ENCODE peak calls at places on chromosomes 11 and 22, in seven cellular contexts. C is AG09309, E is bronchial epithelial cell, H is natural killer cell, L is mesothelial cell of epicardium, X is AG10803, N is cardiac fibroblast. J is an unnamed sample.

GRCh38 chr22:41951898-41952474 is at the start of gene SMIM45:
- DNase-seq in C (no peak), E (no peak), H (no peak), L (no peak), X (no peak), N (peak; percentile 22), J (no peak)

GRCh38 chr11:44149651-44150050 is 54.2 kb downstream of the EXT2 start:
- DNase-seq in C (no peak), E (no peak), H (no peak), L (no peak), X (no peak), N (peak; percentile 58), J (no peak)

GRCh38 chr22:40484906-40485660 is 114.7 kb downstream of the SGSM3 start:
- DNase-seq in C (no peak), E (no peak), H (no peak), L (no peak), X (peak; percentile 75), N (peak; percentile 51), J (no peak)

GRCh38 chr22:40922484-40923303 is 28.5 kb upstream of the RBX1 start:
- DNase-seq in C (peak; percentile 29), E (peak; percentile 65), H (no peak), L (no peak), X (peak; percentile 69), N (peak; percentile 81), J (no peak)

GRCh38 chr22:49011769-49012598 is 815.7 kb downstream of the BRD1 start:
- DNase-seq in C (no peak), E (no peak), H (no peak), L (peak; percentile 27), X (no peak), N (no peak), J (no peak)

GRCh38 chr22:48870436-48870835 is 957.2 kb downstream of the BRD1 start:
- DNase-seq in C (no peak), E (no peak), H (no peak), L (no peak), X (no peak), N (no peak), J (no peak)

GRCh38 chr22:44279059-44279340 is 33.8 kb downstream of the SHISAL1 start:
- DNase-seq in C (no peak), E (no peak), H (no peak), L (no peak), X (no peak), N (no peak), J (no peak)

GRCh38 chr22:41968601-41969000 is 642 bp upstream of the SEPTIN3 start:
- DNase-seq in C (no peak), E (peak; percentile 29), H (no peak), L (no peak), X (no peak), N (peak; percentile 31), J (no peak)

GRCh38 chr22:24816841-24817240 is 10.8 kb downstream of the SGSM1 start:
- DNase-seq in C (no peak), E (no peak), H (no peak), L (no peak), X (no peak), N (no peak), J (no peak)

GRCh38 chr11:23976776-23977380 is 520.0 kb upstream of the LUZP2 start:
- DNase-seq in C (no peak), E (no peak), H (no peak), L (no peak), X (peak; percentile 63), N (peak; percentile 67), J (no peak)

GRCh38 chr11:69699213-69699612 is 4.6 kb downstream of the FGF19 start:
- DNase-seq in C (no peak), E (no peak), H (no peak), L (no peak), X (peak; percentile 49), N (peak; percentile 18), J (no peak)

GRCh38 chr11:117192401-117192875 is 6.7 kb upstream of the TAGLN start:
- DNase-seq in C (no peak), E (no peak), H (no peak), L (no peak), X (no peak), N (no peak), J (peak; percentile 18)

GRCh38 chr11:122863704-122864326 is 18.7 kb upstream of the JHY start:
- DNase-seq in C (no peak), E (peak; percentile 28), H (no peak), L (peak; percentile 55), X (peak; percentile 46), N (peak; percentile 66), J (no peak)

GRCh38 chr22:44242946-44243724 is 62.4 kb downstream of the PARVG start:
- DNase-seq in C (no peak), E (no peak), H (no peak), L (no peak), X (no peak), N (no peak), J (no peak)

GRCh38 chr11:110425751-110426545 is 3.8 kb upstream of the FDX1 start:
- DNase-seq in C (peak; percentile 83), E (peak; percentile 6), H (no peak), L (no peak), X (peak; percentile 93), N (peak; percentile 48), J (no peak)

GRCh38 chr11:5007561-5007960 is 12.9 kb downstream of the OR51L1 start:
- DNase-seq in C (no peak), E (peak; percentile 5), H (no peak), L (no peak), X (peak; percentile 0), N (no peak), J (no peak)

GRCh38 chr22:44550666-44551491 is 52.8 kb upstream of the RTL6 start:
- DNase-seq in C (peak; percentile 94), E (no peak), H (no peak), L (peak; percentile 37), X (peak; percentile 97), N (peak; percentile 98), J (no peak)

GRCh38 chr22:25627271-25627848 is 62.9 kb downstream of the GRK3 start:
- DNase-seq in C (no peak), E (peak; percentile 69), H (no peak), L (no peak), X (no peak), N (no peak), J (no peak)

GRCh38 chr11:10778217-10778970 is 27.3 kb downstream of the CTR9 start:
- DNase-seq in C (peak; percentile 81), E (no peak), H (no peak), L (no peak), X (peak; percentile 73), N (peak; percentile 77), J (no peak)

GRCh38 chr11:14380947-14381555 is 22.1 kb upstream of the RRAS2 start:
- DNase-seq in C (no peak), E (peak; percentile 53), H (peak; percentile 42), L (peak; percentile 71), X (peak; percentile 63), N (peak; percentile 71), J (peak; percentile 36)

GRCh38 chr22:22507743-22508273 is 734 bp downstream of the ZNF280B start:
- DNase-seq in C (no peak), E (no peak), H (no peak), L (no peak), X (no peak), N (peak; percentile 1), J (no peak)

DNA sequence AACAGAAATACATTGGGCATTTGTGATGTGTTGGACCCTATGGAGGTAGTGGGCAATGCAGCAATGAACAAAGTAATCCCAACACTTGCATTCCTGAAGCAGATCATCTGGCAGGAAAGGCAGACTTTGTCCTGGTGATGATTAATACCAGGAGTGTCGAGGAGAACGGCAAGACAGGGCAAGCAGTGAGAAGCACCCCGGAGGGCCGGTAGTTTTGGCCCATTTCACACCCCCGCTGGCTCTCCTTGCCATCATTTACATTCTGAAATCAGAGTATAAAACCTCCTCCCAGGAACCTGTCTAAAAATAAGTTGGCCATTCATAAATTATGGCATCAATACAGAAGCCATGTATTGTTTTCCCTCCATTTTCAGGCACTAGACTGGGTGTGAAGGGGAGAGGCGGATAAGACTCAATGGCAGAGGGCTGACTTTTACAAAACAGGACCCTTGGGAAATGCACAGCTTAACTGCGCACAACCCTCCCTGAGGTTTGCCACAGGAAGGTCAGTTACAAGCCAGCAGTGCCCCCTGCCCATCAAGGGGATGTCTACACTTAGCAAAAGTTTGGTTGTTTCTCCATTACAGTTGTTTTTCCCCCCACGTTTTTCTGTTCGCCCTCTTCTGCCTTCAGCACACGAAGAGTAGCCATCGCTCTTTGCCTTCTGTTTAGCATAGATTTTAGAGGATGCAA is 55.6 kb downstream of the OPCML start:
- DNase-seq in C (no peak), E (peak; percentile 70), H (no peak), L (no peak), X (no peak), N (no peak), J (no peak)
- TF ChIP-seq CTCF in C (no peak), E (no peak), H (no peak), L (no peak), X (no peak), N (no peak), J (no peak)

GRCh38 chr11:85950317-85951048 is 95.3 kb downstream of the CCDC83 start:
- DNase-seq in C (no peak), E (no peak), H (no peak), L (no peak), X (no peak), N (no peak), J (no peak)
- TF ChIP-seq CTCF in C (no peak), E (no peak), H (no peak), L (no peak), X (no peak), N (no peak), J (no peak)

GRCh38 chr11:36822829-36823228 is 224.8 kb upstream of the RAG2 start:
- DNase-seq in C (no peak), E (no peak), H (no peak), L (no peak), X (no peak), N (no peak), J (no peak)

GRCh38 chr11:36817336-36817965 is 219.4 kb upstream of the RAG2 start:
- DNase-seq in C (no peak), E (peak; percentile 44), H (no peak), L (no peak), X (peak; percentile 4), N (no peak), J (no peak)

DNA sequence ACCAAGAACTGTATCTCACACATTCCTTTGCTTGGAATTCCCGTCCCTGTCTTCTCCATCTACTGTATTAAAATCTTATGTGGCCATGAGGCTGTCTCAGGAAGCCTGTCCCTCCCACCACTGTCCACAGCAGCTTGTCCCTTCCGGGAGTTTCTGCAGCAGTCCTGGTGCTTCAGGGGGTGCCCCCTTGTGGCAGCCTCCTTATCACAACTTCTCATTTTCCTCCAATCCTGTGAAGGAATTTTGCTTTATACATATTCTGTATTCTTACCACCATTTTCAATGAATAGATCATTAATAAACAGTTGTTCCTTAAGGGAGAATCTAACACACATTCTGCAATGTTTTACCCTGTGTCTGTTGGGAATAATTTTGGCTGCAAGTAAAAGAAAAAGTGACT is 220.4 kb upstream of the RAG2 start:
- DNase-seq in C (no peak), E (no peak), H (no peak), L (no peak), X (no peak), N (no peak), J (no peak)
- TF ChIP-seq CTCF in C (no peak), E (no peak), H (no peak), L (peak; percentile 33), X (peak; percentile 16), N (no peak), J (no peak)

GRCh38 chr11:65637794-65638317 is at the start of gene SIPA1:
- DNase-seq in C (peak; percentile 56), E (peak; percentile 52), H (peak; percentile 86), L (peak; percentile 86), X (peak; percentile 80), N (peak; percentile 93), J (no peak)
- TF ChIP-seq CTCF in C (peak; percentile 66), E (peak; percentile 10), H (peak; percentile 20), L (no peak), X (peak; percentile 44), N (peak; percentile 67), J (no peak)

J was measured in omental fat pad.